ENCODE peak calls at places on chromosome 19, in seven cellular contexts. A, S, D, K, U, J and O are unnamed samples.

GRCh38 chr19:17681505-17682125 is 6.5 kb downstream of the UNC13A start:
- DNase-seq in D (peak; percentile 78), J (peak; percentile 25), S (peak; percentile 67), U (no peak), A (peak; percentile 56), K (no peak), O (peak; percentile 61)

GRCh38 chr19:44846455-44847143 is 502 bp downstream of the NECTIN2 start:
- DNase-seq in U (peak; percentile 89), J (peak; percentile 34), K (no peak), S (peak; percentile 98), A (no peak), D (peak; percentile 43), O (peak; percentile 91)

GRCh38 chr19:12970070-12970820 is 869 bp downstream of the DAND5 start:
- DNase-seq in J (no peak), K (no peak), U (no peak), A (no peak), S (no peak), D (no peak), O (no peak)

GRCh38 chr19:1811942-1812425 is at the start of gene ATP8B3:
- DNase-seq in A (no peak), D (no peak), S (no peak), J (no peak), U (no peak), K (no peak), O (no peak)

GRCh38 chr19:32336259-32337111 is 8.9 kb upstream of the ZNF507 start:
- DNase-seq in J (peak; percentile 13), A (peak; percentile 59), D (peak; percentile 20), S (no peak), U (no peak), K (no peak), O (no peak)

GRCh38 chr19:53580871-53581835 is 43.2 kb downstream of the ZNF331 start:
- DNase-seq in K (no peak), D (no peak), S (peak; percentile 18), J (peak; percentile 96), A (no peak), U (no peak), O (peak; percentile 39)

GRCh38 chr19:35153701-35154534 is 617 bp upstream of the FXYD5 start:
- DNase-seq in A (no peak), K (no peak), D (peak; percentile 64), S (peak; percentile 53), U (no peak), J (peak; percentile 42), O (peak; percentile 71)

GRCh38 chr19:47540748-47541147 is 25.9 kb upstream of the NAPA start:
- DNase-seq in D (peak; percentile 44), K (no peak), J (peak; percentile 21), A (peak; percentile 51), S (peak; percentile 64), U (no peak), O (no peak)

GRCh38 chr19:12757544-12758274 is 6.1 kb downstream of the BEST2 start:
- DNase-seq in S (peak; percentile 89), U (peak; percentile 80), D (peak; percentile 77), A (peak; percentile 61), J (peak; percentile 96), K (peak; percentile 83), O (peak; percentile 95)

GRCh38 chr19:45600340-45600885 is 1.6 kb downstream of the GPR4 start:
- DNase-seq in S (no peak), J (no peak), D (no peak), K (no peak), A (no peak), U (no peak), O (no peak)

GRCh38 chr19:7512400-7512851 is 3.5 kb upstream of the ZNF358 start:
- DNase-seq in A (no peak), S (peak; percentile 85), J (peak; percentile 94), D (no peak), K (no peak), U (no peak), O (no peak)

GRCh38 chr19:51346742-51347141 is 4.8 kb upstream of the VSIG10L start:
- DNase-seq in A (no peak), U (no peak), S (no peak), D (no peak), J (no peak), K (no peak), O (no peak)

GRCh38 chr19:36008336-36008978 is at the start of gene SYNE4:
- DNase-seq in A (no peak), D (no peak), S (peak; percentile 93), J (peak; percentile 88), K (no peak), U (no peak), O (peak; percentile 94)

GRCh38 chr19:33436360-33437345 is 63.1 kb downstream of the CEBPG start:
- DNase-seq in K (no peak), J (no peak), D (no peak), A (no peak), S (no peak), U (no peak), O (no peak)

GRCh38 chr19:54114340-54114826 is 1.1 kb downstream of the TFPT start:
- DNase-seq in A (peak; percentile 18), D (no peak), U (no peak), K (no peak), J (peak; percentile 8), S (no peak), O (no peak)

GRCh38 chr19:36423925-36424324 is 5.5 kb upstream of the ZFP82 start:
- DNase-seq in D (no peak), S (peak; percentile 19), J (no peak), A (no peak), U (no peak), K (no peak), O (no peak)

DNA sequence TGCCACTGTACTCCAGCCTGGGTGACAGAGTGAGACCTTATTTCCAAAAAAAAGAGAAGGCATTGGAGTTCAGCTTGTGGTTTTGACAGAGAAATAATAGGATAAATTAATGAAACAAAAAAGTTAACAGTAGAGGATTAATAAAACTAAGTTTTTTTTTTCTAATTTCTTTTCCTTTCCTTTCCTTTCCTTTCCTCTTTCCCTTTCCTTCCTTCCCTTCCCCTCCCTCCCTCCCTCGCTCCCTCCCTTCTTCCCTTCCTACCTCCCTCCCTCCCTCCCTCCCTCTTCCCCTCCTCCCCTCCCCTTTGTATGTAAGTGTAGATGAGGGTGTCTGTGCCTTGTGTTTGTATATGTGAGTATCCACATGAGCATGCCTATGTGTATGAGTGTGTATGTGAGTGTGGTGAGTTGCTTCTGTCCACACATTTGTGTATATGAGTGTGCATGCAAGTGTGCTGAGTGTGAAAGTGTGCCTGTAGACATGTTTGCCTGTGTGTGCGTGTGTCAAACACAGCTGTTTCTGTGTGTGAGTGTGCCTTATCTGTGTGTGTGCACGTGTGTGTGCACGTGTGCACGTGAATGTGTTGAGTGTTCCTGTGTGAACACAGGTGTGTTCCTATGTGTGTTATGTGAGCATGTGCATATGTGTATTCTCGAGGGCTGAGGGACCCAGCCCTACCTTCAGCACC is 12.5 kb upstream of the MZF1 start:
- DNase-seq in K (no peak), A (peak; percentile 28), S (no peak), U (no peak), D (no peak), J (no peak), O (peak; percentile 14)
- H3K4ac ChIP-seq in K (no peak overlapping the region), A (peak overlapping the region; percentile 71), S (no peak overlapping the region), U (no peak overlapping the region), D (no peak overlapping the region), J (no peak overlapping the region), O (no peak overlapping the region)

GRCh38 chr19:685457-685931 is 9.3 kb downstream of the FSTL3 start:
- DNase-seq in A (no peak), D (no peak), K (no peak), J (peak; percentile 45), U (no peak), S (no peak), O (no peak)

GRCh38 chr19:688992-689391 is 6.3 kb downstream of the PRSS57 start:
- DNase-seq in D (no peak), A (no peak), J (no peak), U (no peak), K (no peak), S (no peak), O (no peak)

GRCh38 chr19:688214-688613 is 7.0 kb downstream of the PRSS57 start:
- DNase-seq in J (peak; percentile 40), K (no peak), S (no peak), A (no peak), U (no peak), D (no peak), O (no peak)

GRCh38 chr19:687569-688166 is 7.6 kb downstream of the PRSS57 start:
- DNase-seq in U (no peak), J (peak; percentile 63), K (no peak), A (no peak), S (no peak), D (no peak), O (no peak)

DNA sequence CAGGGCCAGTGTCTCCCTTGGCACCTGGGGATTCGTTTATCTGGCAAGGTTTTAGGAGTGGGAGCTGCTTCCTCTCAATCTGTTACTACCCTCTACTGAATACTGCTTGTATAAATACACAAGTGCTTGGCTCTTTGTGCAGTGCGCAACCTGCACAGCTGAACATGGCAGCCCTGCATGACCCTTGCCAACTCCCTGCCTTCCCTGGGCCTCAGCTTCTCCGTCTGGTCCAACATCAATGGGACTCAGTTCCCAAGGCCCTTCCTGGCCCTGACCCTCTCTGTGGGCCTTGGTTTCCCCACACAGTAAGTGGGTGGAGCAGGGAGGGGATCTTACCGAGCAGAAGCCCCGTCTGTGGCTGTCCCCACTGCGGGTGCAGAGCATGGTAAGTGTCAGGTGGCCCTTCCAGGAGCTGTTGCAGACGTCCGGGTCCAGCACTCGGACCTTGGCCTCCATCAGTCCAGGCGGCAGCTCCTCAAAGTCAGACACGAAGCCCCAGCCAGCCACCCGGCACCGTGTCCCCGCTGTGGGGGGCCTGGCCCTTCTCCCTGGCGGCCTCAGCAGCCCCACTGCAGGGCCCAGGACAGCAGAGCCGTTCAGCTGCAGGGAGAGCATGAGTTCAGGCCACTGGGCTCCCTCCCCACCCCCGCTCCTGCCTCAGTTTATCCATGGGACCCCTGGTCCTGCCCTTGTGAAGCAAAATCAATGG is 8.5 kb downstream of the PRSS57 start:
- DNase-seq in D (no peak), K (no peak), U (no peak), J (no peak), A (no peak), S (no peak), O (no peak)
- H3K4ac ChIP-seq in D (no peak overlapping the region), K (no peak overlapping the region), U (no peak overlapping the region), J (no peak overlapping the region), A (no peak overlapping the region), S (no peak overlapping the region), O (no peak overlapping the region)

DNA sequence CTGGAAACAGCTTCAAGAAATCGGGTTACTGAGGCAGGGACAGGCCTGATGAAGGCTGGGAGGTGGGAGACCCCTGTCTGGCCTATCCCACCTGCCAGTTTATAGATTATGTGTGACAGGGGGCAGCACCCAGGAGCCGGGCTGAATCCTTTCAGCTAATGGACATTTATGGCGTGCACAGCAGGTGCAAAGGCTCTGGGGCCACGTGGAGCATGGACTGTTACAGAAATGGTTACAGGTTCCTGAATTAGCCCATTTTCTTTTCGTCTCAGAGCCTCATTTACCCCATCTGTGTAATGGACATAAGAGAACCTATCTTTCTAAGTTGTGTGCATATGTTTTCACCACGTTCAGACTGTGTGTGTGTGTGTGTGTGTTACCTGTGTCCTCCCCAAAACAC is 34.4 kb upstream of the TNFAIP8L1 start:
- DNase-seq in D (no peak), A (no peak), U (no peak), J (no peak), S (no peak), K (no peak), O (no peak)
- H3K4ac ChIP-seq in D (no peak overlapping the region), A (no peak overlapping the region), U (no peak overlapping the region), J (no peak overlapping the region), S (no peak overlapping the region), K (no peak overlapping the region), O (no peak overlapping the region)

DNA sequence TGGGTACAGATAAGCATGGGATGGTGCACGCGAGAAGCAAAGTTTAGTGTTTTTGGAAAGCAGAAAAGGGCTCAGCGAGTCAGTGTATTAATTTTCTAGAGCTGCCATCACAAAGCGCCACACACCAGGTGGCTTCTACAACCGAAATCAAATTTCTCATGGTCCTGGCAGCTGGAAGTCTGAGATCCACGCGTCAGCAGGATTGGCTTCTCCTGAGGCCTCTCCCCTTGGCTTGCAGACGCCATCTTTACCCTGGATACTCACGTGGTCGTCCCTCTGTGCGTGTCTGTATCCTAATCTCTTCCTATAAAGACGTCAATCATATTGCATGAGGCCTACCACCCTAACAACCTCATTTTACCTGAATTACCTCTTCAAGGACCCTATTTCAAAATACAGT is 51.5 kb upstream of the USP29 start:
- DNase-seq in D (no peak), A (no peak), J (no peak), S (no peak), U (no peak), K (no peak), O (no peak)
- H3K4ac ChIP-seq in D (no peak overlapping the region), A (no peak overlapping the region), J (no peak overlapping the region), S (no peak overlapping the region), U (no peak overlapping the region), K (no peak overlapping the region), O (no peak overlapping the region)